ENCODE peak calls at places on chromosomes 2 and 18, in seven cellular contexts. One of them, this sample, is unnamed.

GRCh38 chr2:226475650-226476049 is 324.0 kb downstream of the IRS1 start:
- DNase-seq in suprapubic skin: no peak
- DNase-seq in CD8-positive, alpha-beta memory T cell: no peak
- DNase-seq in right lobe of liver: no peak
- DNase-seq in K562: no peak
- DNase-seq in GM23248: peak
- DNase-seq in right atrium auricular region: no peak
- DNase-seq in this sample: peak

GRCh38 chr18:55587341-55588000 is 521 bp downstream of the TCF4 start:
- DNase-seq in K562: peak
- DNase-seq in right lobe of liver: peak
- DNase-seq in suprapubic skin: no peak
- DNase-seq in right atrium auricular region: no peak
- DNase-seq in GM23248: peak
- DNase-seq in CD8-positive, alpha-beta memory T cell: no peak
- DNase-seq in this sample: peak

GRCh38 chr2:120574620-120575019 is 161.0 kb upstream of the GLI2 start:
- DNase-seq in suprapubic skin: no peak
- DNase-seq in right atrium auricular region: no peak
- DNase-seq in K562: no peak
- DNase-seq in CD8-positive, alpha-beta memory T cell: no peak
- DNase-seq in right lobe of liver: no peak
- DNase-seq in GM23248: no peak
- DNase-seq in this sample: no peak

GRCh38 chr2:120867290-120868231 is 131.9 kb downstream of the GLI2 start:
- DNase-seq in suprapubic skin: peak
- DNase-seq in GM23248: peak
- DNase-seq in right atrium auricular region: peak
- DNase-seq in CD8-positive, alpha-beta memory T cell: no peak
- DNase-seq in right lobe of liver: peak
- DNase-seq in K562: peak
- DNase-seq in this sample: peak

GRCh38 chr2:14927021-14927564 is 294.6 kb downstream of the LRATD1 start:
- DNase-seq in K562: no peak
- DNase-seq in right atrium auricular region: no peak
- DNase-seq in suprapubic skin: no peak
- DNase-seq in GM23248: no peak
- DNase-seq in CD8-positive, alpha-beta memory T cell: no peak
- DNase-seq in right lobe of liver: no peak
- DNase-seq in this sample: no peak

GRCh38 chr2:3461781-3462492 is 57.4 kb downstream of the ADI1 start:
- DNase-seq in right atrium auricular region: no peak
- DNase-seq in CD8-positive, alpha-beta memory T cell: peak
- DNase-seq in right lobe of liver: no peak
- DNase-seq in K562: peak
- DNase-seq in suprapubic skin: no peak
- DNase-seq in GM23248: peak
- DNase-seq in this sample: peak

GRCh38 chr2:84741182-84741822 is 139.6 kb downstream of the TRABD2A start:
- DNase-seq in right atrium auricular region: no peak
- DNase-seq in K562: no peak
- DNase-seq in GM23248: peak
- DNase-seq in CD8-positive, alpha-beta memory T cell: peak
- DNase-seq in right lobe of liver: no peak
- DNase-seq in suprapubic skin: no peak
- DNase-seq in this sample: peak

GRCh38 chr18:77092104-77093066 is 40.2 kb downstream of the MBP start:
- DNase-seq in CD8-positive, alpha-beta memory T cell: no peak
- DNase-seq in K562: no peak
- DNase-seq in GM23248: no peak
- DNase-seq in right lobe of liver: no peak
- DNase-seq in suprapubic skin: no peak
- DNase-seq in right atrium auricular region: no peak
- DNase-seq in this sample: no peak

GRCh38 chr18:59705145-59705544 is 7.9 kb upstream of the CCBE1 start:
- DNase-seq in GM23248: no peak
- DNase-seq in right atrium auricular region: no peak
- DNase-seq in right lobe of liver: no peak
- DNase-seq in CD8-positive, alpha-beta memory T cell: no peak
- DNase-seq in K562: no peak
- DNase-seq in suprapubic skin: no peak
- DNase-seq in this sample: peak

GRCh38 chr18:70263336-70263735 is 25.5 kb upstream of the SOCS6 start:
- DNase-seq in right lobe of liver: no peak
- DNase-seq in suprapubic skin: no peak
- DNase-seq in K562: no peak
- DNase-seq in GM23248: no peak
- DNase-seq in CD8-positive, alpha-beta memory T cell: no peak
- DNase-seq in right atrium auricular region: no peak
- DNase-seq in this sample: no peak

GRCh38 chr2:134717706-134718094 is 1.1 kb downstream of the TMEM163 start:
- DNase-seq in K562: no peak
- DNase-seq in right lobe of liver: no peak
- DNase-seq in suprapubic skin: no peak
- DNase-seq in right atrium auricular region: no peak
- DNase-seq in GM23248: peak
- DNase-seq in CD8-positive, alpha-beta memory T cell: peak
- DNase-seq in this sample: no peak

GRCh38 chr2:57105694-57106093 is 921.9 kb downstream of the CCDC85A start:
- DNase-seq in right lobe of liver: no peak
- DNase-seq in CD8-positive, alpha-beta memory T cell: no peak
- DNase-seq in suprapubic skin: no peak
- DNase-seq in GM23248: no peak
- DNase-seq in right atrium auricular region: no peak
- DNase-seq in K562: no peak
- DNase-seq in this sample: no peak

GRCh38 chr2:224145751-224146355 is 106.8 kb upstream of the SERPINE2 start:
- DNase-seq in right lobe of liver: no peak
- DNase-seq in suprapubic skin: no peak
- DNase-seq in GM23248: peak
- DNase-seq in right atrium auricular region: peak
- DNase-seq in K562: no peak
- DNase-seq in CD8-positive, alpha-beta memory T cell: no peak
- DNase-seq in this sample: peak

GRCh38 chr2:39545957-39546356 is 108.9 kb upstream of the MAP4K3 start:
- DNase-seq in CD8-positive, alpha-beta memory T cell: no peak
- DNase-seq in right lobe of liver: no peak
- DNase-seq in K562: no peak
- DNase-seq in GM23248: no peak
- DNase-seq in right atrium auricular region: no peak
- DNase-seq in suprapubic skin: no peak
- DNase-seq in this sample: no peak

GRCh38 chr18:64365106-64365505 is 216.2 kb upstream of the LINC00305 start:
- DNase-seq in right atrium auricular region: no peak
- DNase-seq in right lobe of liver: no peak
- DNase-seq in suprapubic skin: no peak
- DNase-seq in GM23248: no peak
- DNase-seq in CD8-positive, alpha-beta memory T cell: no peak
- DNase-seq in K562: no peak
- DNase-seq in this sample: no peak

GRCh38 chr2:218129756-218130155 is 3.9 kb downstream of the CXCR2 start:
- DNase-seq in suprapubic skin: no peak
- DNase-seq in right lobe of liver: no peak
- DNase-seq in K562: no peak
- DNase-seq in right atrium auricular region: no peak
- DNase-seq in GM23248: peak
- DNase-seq in CD8-positive, alpha-beta memory T cell: no peak
- DNase-seq in this sample: peak

GRCh38 chr2:175684466-175684865 is 317.6 kb downstream of the LNPK start:
- DNase-seq in right lobe of liver: no peak
- DNase-seq in K562: no peak
- DNase-seq in CD8-positive, alpha-beta memory T cell: no peak
- DNase-seq in right atrium auricular region: no peak
- DNase-seq in GM23248: no peak
- DNase-seq in suprapubic skin: no peak
- DNase-seq in this sample: no peak

GRCh38 chr2:56416500-56417176 is 232.8 kb downstream of the CCDC85A start:
- DNase-seq in K562: no peak
- DNase-seq in GM23248: no peak
- DNase-seq in right lobe of liver: no peak
- DNase-seq in CD8-positive, alpha-beta memory T cell: no peak
- DNase-seq in suprapubic skin: no peak
- DNase-seq in right atrium auricular region: no peak
- DNase-seq in this sample: no peak

GRCh38 chr2:235054919-235055318 is 103.1 kb downstream of the SH3BP4 start:
- DNase-seq in right lobe of liver: no peak
- DNase-seq in CD8-positive, alpha-beta memory T cell: no peak
- DNase-seq in right atrium auricular region: no peak
- DNase-seq in K562: no peak
- DNase-seq in suprapubic skin: no peak
- DNase-seq in GM23248: no peak
- DNase-seq in this sample: no peak
- H3K27ac ChIP-seq in right lobe of liver: no peak
- H3K27ac ChIP-seq in CD8-positive, alpha-beta memory T cell: no peak
- H3K27ac ChIP-seq in right atrium auricular region: peak
- H3K27ac ChIP-seq in K562: no peak
- H3K27ac ChIP-seq in suprapubic skin: no peak
- H3K27ac ChIP-seq in GM23248: no peak
- H3K27ac ChIP-seq in this sample: no peak

DNA sequence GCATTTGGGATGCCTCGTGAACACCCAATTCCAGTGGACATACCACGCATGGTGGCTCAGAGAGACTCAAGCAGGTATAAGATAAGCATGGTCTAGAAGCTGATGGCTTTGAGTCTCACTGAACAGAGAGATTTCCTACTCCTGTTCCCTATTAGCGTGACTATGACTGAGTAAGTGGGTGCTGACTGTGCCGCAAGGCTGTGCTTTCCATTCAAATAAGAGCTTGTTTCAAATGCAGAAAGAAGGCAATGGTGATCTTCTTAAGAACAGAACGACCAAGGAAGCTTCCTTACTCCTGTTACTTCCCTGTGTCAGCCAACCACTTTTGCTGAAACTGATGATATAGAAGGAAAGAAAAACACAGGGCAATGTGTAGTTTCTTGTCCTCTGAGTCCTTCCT is 63.5 kb upstream of the IGFBP2 start:
- DNase-seq in CD8-positive, alpha-beta memory T cell: no peak
- DNase-seq in right lobe of liver: no peak
- DNase-seq in suprapubic skin: no peak
- DNase-seq in right atrium auricular region: no peak
- DNase-seq in GM23248: no peak
- DNase-seq in K562: no peak
- DNase-seq in this sample: no peak
- H3K27ac ChIP-seq in CD8-positive, alpha-beta memory T cell: no peak
- H3K27ac ChIP-seq in right lobe of liver: no peak
- H3K27ac ChIP-seq in suprapubic skin: no peak
- H3K27ac ChIP-seq in right atrium auricular region: no peak
- H3K27ac ChIP-seq in GM23248: no peak
- H3K27ac ChIP-seq in K562: no peak
- H3K27ac ChIP-seq in this sample: no peak

DNA sequence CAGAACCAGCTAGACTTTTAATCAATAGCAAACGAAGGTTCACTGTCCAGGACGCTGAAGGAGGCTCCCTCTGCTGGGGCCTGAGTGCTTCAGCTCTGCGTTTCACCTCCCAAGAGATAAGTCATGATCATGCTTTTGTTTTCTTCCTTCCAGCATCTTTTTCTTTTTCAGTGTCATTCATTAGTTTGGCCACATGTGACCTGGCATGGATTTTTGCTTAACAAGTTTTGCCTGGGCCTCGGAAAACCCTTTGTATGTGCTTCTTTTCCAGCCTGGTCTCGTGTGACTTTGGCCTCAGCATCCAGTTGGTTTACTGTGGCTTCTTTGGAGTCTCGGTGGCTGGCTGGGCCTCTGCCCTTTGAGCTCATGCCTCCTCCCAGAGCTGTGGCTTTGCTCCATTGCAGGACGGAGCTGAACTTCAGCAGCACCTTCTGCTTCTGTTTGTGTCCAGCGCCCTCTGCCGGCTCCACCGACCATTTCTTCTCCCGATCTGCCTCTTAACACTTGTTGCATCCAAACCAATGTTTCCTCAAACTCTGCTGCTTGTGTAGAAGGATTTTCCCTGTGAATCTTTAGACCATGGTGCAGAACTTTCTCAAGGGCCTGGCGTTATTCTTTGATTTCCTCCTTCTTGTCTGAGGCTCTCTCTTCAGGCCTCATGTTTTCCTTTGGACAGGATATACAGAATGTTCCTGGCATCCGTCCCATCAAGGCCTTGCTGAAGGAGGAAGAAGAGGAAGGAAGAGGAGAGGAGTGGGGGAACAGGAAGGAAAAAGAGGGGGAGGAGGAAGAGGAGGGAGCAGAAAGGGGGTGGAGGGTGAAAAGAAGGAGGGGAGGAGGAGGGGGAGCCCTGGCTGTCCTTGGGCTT is 23.6 kb upstream of the HES6 start:
- DNase-seq in right lobe of liver: peak
- DNase-seq in suprapubic skin: peak
- DNase-seq in K562: peak
- DNase-seq in right atrium auricular region: peak
- DNase-seq in CD8-positive, alpha-beta memory T cell: peak
- DNase-seq in GM23248: peak
- DNase-seq in this sample: peak
- H3K27ac ChIP-seq in right lobe of liver: peak
- H3K27ac ChIP-seq in suprapubic skin: peak
- H3K27ac ChIP-seq in K562: no peak
- H3K27ac ChIP-seq in right atrium auricular region: peak
- H3K27ac ChIP-seq in CD8-positive, alpha-beta memory T cell: no peak
- H3K27ac ChIP-seq in GM23248: peak
- H3K27ac ChIP-seq in this sample: no peak

GRCh38 chr2:146413086-146413610 is 1431.7 kb upstream of the ACVR2A start:
- DNase-seq in K562: no peak
- DNase-seq in right lobe of liver: no peak
- DNase-seq in CD8-positive, alpha-beta memory T cell: no peak
- DNase-seq in GM23248: no peak
- DNase-seq in suprapubic skin: no peak
- DNase-seq in right atrium auricular region: no peak
- DNase-seq in this sample: no peak

GRCh38 chr2:146414456-146414855 is 1430.4 kb upstream of the ACVR2A start:
- DNase-seq in GM23248: no peak
- DNase-seq in CD8-positive, alpha-beta memory T cell: no peak
- DNase-seq in right lobe of liver: no peak
- DNase-seq in right atrium auricular region: no peak
- DNase-seq in suprapubic skin: no peak
- DNase-seq in K562: no peak
- DNase-seq in this sample: no peak

GRCh38 chr2:146417942-146418341 is 1426.9 kb upstream of the ACVR2A start:
- DNase-seq in CD8-positive, alpha-beta memory T cell: no peak
- DNase-seq in suprapubic skin: no peak
- DNase-seq in GM23248: no peak
- DNase-seq in right atrium auricular region: no peak
- DNase-seq in K562: no peak
- DNase-seq in right lobe of liver: no peak
- DNase-seq in this sample: no peak

GRCh38 chr2:146415291-146415690 is 1429.5 kb upstream of the ACVR2A start:
- DNase-seq in right lobe of liver: no peak
- DNase-seq in K562: no peak
- DNase-seq in GM23248: no peak
- DNase-seq in suprapubic skin: no peak
- DNase-seq in right atrium auricular region: no peak
- DNase-seq in CD8-positive, alpha-beta memory T cell: no peak
- DNase-seq in this sample: no peak

DNA sequence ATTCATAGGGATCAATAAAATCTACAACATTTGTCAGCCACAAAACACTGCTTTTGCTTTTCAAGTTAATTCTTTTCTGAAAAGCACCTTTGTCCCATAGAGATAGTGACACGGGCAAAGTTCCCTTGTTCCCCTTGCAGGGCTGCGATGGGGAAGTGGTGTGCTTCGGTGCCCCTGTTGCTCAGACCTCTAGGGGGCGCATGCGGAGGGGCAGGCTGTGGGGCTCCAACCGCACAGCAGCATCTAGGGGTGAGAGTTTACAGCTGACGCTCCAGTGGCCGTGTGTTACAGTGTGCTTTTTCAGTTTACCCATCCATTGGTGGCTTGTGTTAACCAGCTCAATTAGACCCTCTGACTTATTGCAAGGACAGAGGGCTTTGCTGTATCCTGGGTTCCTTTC is 1432.2 kb upstream of the ACVR2A start:
- DNase-seq in right atrium auricular region: no peak
- DNase-seq in K562: peak
- DNase-seq in right lobe of liver: no peak
- DNase-seq in CD8-positive, alpha-beta memory T cell: no peak
- DNase-seq in suprapubic skin: no peak
- DNase-seq in GM23248: no peak
- DNase-seq in this sample: no peak
- H3K27ac ChIP-seq in right atrium auricular region: no peak
- H3K27ac ChIP-seq in K562: no peak
- H3K27ac ChIP-seq in right lobe of liver: no peak
- H3K27ac ChIP-seq in CD8-positive, alpha-beta memory T cell: no peak
- H3K27ac ChIP-seq in suprapubic skin: no peak
- H3K27ac ChIP-seq in GM23248: no peak
- H3K27ac ChIP-seq in this sample: no peak